ENCODE peak calls at places on chromosome 13, in five cellular contexts. W is IMR-90, D is body of pancreas, H is Peyer's patch, S is uterus. J is an unnamed sample.

GRCh38 chr13:51397262-51397933 is 55.4 kb downstream of the INTS6 start:
- DNase-seq in W (peak; percentile 80), D (peak; percentile 14), H (no peak), S (peak; percentile 17), J (no peak)

GRCh38 chr13:97256343-97256783 is 34.2 kb downstream of the MBNL2 start:
- DNase-seq in W (peak; percentile 97), D (peak; percentile 35), H (no peak), S (peak; percentile 51), J (no peak)

GRCh38 chr13:98480915-98481510 is 95.9 kb downstream of the STK24 start:
- DNase-seq in W (peak; percentile 69), D (peak; percentile 63), H (no peak), S (no peak), J (no peak)

GRCh38 chr13:95296326-95296939 is 4.8 kb downstream of the ABCC4 start:
- DNase-seq in W (no peak), D (peak; percentile 79), H (peak; percentile 77), S (no peak), J (no peak)

GRCh38 chr13:91017031-91017668 is 330.3 kb upstream of the MIR17HG start:
- DNase-seq in W (peak; percentile 9), D (peak; percentile 67), H (peak; percentile 45), S (no peak), J (no peak)

GRCh38 chr13:97692628-97693027 is 258.7 kb downstream of the RAP2A start:
- DNase-seq in W (no peak), D (no peak), H (no peak), S (no peak), J (no peak)

GRCh38 chr13:50989476-50989875 is 79.9 kb downstream of the RNASEH2B start:
- DNase-seq in W (no peak), D (no peak), H (no peak), S (peak; percentile 66), J (no peak)

GRCh38 chr13:37072024-37072423 is 12.5 kb upstream of the SUPT20H start:
- DNase-seq in W (no peak), D (no peak), H (no peak), S (no peak), J (no peak)

GRCh38 chr13:61029064-61029463 is 386.6 kb downstream of the PCDH20 start:
- DNase-seq in W (no peak), D (no peak), H (no peak), S (no peak), J (no peak)

GRCh38 chr13:73803997-73804396 is 330.2 kb downstream of the KLF12 start:
- DNase-seq in W (peak; percentile 74), D (no peak), H (no peak), S (no peak), J (no peak)

GRCh38 chr13:38135590-38135989 is 214.1 kb upstream of the UFM1 start:
- DNase-seq in W (no peak), D (no peak), H (no peak), S (no peak), J (no peak)

GRCh38 chr13:99809931-99810330 is 161.6 kb downstream of the ZIC5 start:
- DNase-seq in W (no peak), D (no peak), H (no peak), S (no peak), J (no peak)

GRCh38 chr13:46010148-46010547 is 42.4 kb downstream of the ZC3H13 start:
- DNase-seq in W (no peak), D (no peak), H (no peak), S (no peak), J (no peak)

GRCh38 chr13:112140366-112140765 is 73.4 kb downstream of the SOX1 start:
- DNase-seq in W (no peak), D (no peak), H (no peak), S (no peak), J (no peak)

GRCh38 chr13:46571941-46572340 is 19.0 kb downstream of the LRCH1 start:
- DNase-seq in W (no peak), D (no peak), H (no peak), S (no peak), J (no peak)

GRCh38 chr13:68176486-68176885 is 946.4 kb upstream of the PCDH9 start:
- DNase-seq in W (peak; percentile 36), D (no peak), H (no peak), S (no peak), J (no peak)

GRCh38 chr13:84400711-84401110 is 518.4 kb upstream of the SLITRK1 start:
- DNase-seq in W (peak; percentile 82), D (no peak), H (no peak), S (no peak), J (no peak)

GRCh38 chr13:35552172-35552844 is 75.8 kb upstream of the MAB21L1 start:
- DNase-seq in W (peak; percentile 34), D (no peak), H (no peak), S (no peak), J (no peak)

GRCh38 chr13:45747071-45747470 is 45.0 kb downstream of the CBY2 start:
- DNase-seq in W (no peak), D (no peak), H (no peak), S (no peak), J (no peak)

GRCh38 chr13:59801107-59801880 is 362.4 kb downstream of the DIAPH3 start:
- DNase-seq in W (no peak), D (no peak), H (no peak), S (no peak), J (no peak)

GRCh38 chr13:100131863-100132574 is 43.1 kb downstream of the PCCA start:
- DNase-seq in W (peak; percentile 96), D (no peak), H (no peak), S (no peak), J (no peak)

GRCh38 chr13:36454962-36455361 is 22.7 kb downstream of the CCNA1 start:
- DNase-seq in W (no peak), D (no peak), H (no peak), S (peak; percentile 24), J (no peak)

GRCh38 chr13:23020246-23020843 is 160.4 kb upstream of the SGCG start:
- DNase-seq in W (peak; percentile 57), D (peak; percentile 60), H (peak; percentile 72), S (peak; percentile 26), J (no peak)

GRCh38 chr13:114067381-114067885 is 65.0 kb downstream of the RASA3 start:
- DNase-seq in W (peak; percentile 68), D (no peak), H (no peak), S (no peak), J (no peak)
- TF ChIP-seq POLR2A in W (no peak), D (no peak), H (no peak), S (no peak), J (no peak)

GRCh38 chr13:31320946-31321345 is 121.2 kb downstream of the B3GLCT start:
- DNase-seq in W (no peak), D (no peak), H (no peak), S (no peak), J (no peak)
- H3K4me3 ChIP-seq in W (no peak overlapping the region), D (no peak overlapping the region), H (no peak overlapping the region), S (no peak overlapping the region), J (no peak overlapping the region)

GRCh38 chr13:39601636-39602035 is 1.4 kb downstream of the LHFPL6 start:
- DNase-seq in W (no peak), D (no peak), H (no peak), S (no peak), J (no peak)

GRCh38 chr13:39602277-39602613 is 748 bp downstream of the LHFPL6 start:
- DNase-seq in W (no peak), D (no peak), H (no peak), S (no peak), J (no peak)

GRCh38 chr13:39604736-39605135 is 1.7 kb upstream of the LHFPL6 start:
- DNase-seq in W (no peak), D (no peak), H (no peak), S (no peak), J (no peak)

GRCh38 chr13:39603424-39603947 is 493 bp upstream of the LHFPL6 start:
- DNase-seq in W (peak; percentile 24), D (peak; percentile 11), H (no peak), S (peak; percentile 22), J (no peak)

GRCh38 chr13:39602614-39603366 is at the start of gene LHFPL6:
- DNase-seq in W (peak; percentile 77), D (peak; percentile 79), H (peak; percentile 77), S (peak; percentile 84), J (no peak)
- H3K27ac ChIP-seq in W (peak within 1 kb of the TSS; percentile 81), D (peak within 1 kb of the TSS; percentile 51), H (peak within 1 kb of the TSS; percentile 84), S (peak within 1 kb of the TSS; percentile 91), J (peak within 1 kb of the TSS; percentile 87)

DNA sequence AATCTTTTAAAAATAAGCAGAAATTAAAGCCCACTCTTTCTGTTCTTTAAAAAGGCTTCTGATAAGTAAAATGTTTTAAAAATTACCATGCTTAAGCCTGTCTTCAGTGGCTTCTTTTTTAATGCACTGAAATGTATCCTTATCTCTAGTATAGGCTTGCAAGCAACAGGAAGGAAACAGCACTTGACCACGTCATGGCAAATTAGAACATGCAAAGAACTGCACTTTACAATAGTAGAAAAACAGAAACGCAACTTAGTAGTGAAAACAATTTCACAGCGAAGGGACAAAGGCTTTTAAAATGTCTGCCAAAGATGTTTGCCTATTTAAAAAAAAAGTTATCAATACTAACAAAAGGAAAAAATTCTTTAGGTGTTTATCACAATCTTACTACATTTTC is 36.3 kb downstream of the ELF1 start:
- DNase-seq in W (peak; percentile 52), D (no peak), H (peak; percentile 83), S (peak; percentile 43), J (no peak)
- TF ChIP-seq POLR2A in W (no peak), D (no peak), H (peak; percentile 63), S (peak; percentile 88), J (peak; percentile 72)

DNA sequence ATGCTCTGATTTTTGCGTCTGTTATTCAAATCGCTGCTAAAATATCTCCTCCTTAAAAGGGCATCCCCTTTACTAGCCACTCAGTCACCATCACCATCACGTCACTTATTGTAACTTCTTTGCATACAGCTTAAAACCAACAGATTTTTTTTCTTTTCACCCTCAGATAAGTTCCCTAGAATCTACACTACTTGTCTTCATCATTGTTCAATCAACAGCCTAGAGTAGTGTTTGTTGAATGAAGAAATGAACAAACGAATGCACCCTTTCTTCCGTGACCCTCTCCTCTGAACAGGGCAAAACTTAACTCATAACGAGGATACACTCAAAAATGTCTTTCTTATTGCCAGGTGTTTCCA is 1.1 kb upstream of the AKAP11 start:
- DNase-seq in W (no peak), D (no peak), H (no peak), S (no peak), J (no peak)
- H3K4me3 ChIP-seq in W (peak overlapping the region; percentile 52), D (no peak overlapping the region), H (peak overlapping the region; percentile 95), S (peak overlapping the region; percentile 86), J (peak overlapping the region; percentile 94)

GRCh38 chr13:80928241-80928640 is 587.3 kb upstream of the SPRY2 start:
- DNase-seq in W (no peak), D (no peak), H (no peak), S (no peak), J (no peak)
- H3K27ac ChIP-seq in W (no peak overlapping the region), D (no peak overlapping the region), H (no peak overlapping the region), S (no peak overlapping the region), J (no peak overlapping the region)

DNA sequence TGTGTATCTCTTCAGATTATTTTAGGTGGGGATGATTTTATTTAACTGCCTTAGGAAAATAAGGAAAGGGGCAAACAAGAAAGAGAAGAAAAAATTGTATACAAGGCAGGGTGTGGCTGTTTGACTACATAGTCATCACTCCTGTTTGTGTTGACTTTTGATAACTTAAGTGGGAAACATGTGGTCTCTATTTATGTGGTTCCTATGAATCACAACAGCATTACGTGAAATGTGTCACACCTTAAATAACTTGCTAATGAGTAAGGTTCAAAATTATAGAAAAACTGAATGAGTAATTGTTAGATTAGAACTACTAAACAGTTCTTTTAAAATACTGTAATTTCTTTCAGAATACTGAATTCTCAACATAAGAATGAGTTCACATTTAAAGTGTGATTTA is 69.3 kb downstream of the LMO7 start:
- DNase-seq in W (peak; percentile 85), D (no peak), H (no peak), S (no peak), J (no peak)
- TF ChIP-seq POLR2A in W (no peak), D (no peak), H (no peak), S (no peak), J (no peak)

J was measured in esophagus squamous epithelium.